ENCODE peak calls at places on chromosome 12, in six cellular contexts. C is fibroblast of lung; W is tibial artery; T is MM.1S; V is CD8-positive, alpha-beta memory T cell; Y is adipocyte. S is an unnamed sample. For H3K27me3 and H3K9me3, the result is how much of the 10 kb centered on the place peaks cover.

GRCh38 chr12:48455116-48455515 is 17.2 kb upstream of the ANP32D start:
- DNase-seq in C (no peak), W (no peak), T (no peak), V (no peak), Y (no peak), S (no peak)

GRCh38 chr12:105214141-105214540 is 21.8 kb downstream of the APPL2 start:
- DNase-seq in C (peak), W (no peak), T (no peak), V (no peak), Y (no peak), S (no peak)

GRCh38 chr12:115963030-115963480 is 314.4 kb downstream of the MED13L start:
- DNase-seq in C (peak), W (no peak), T (no peak), V (no peak), Y (peak), S (peak)

GRCh38 chr12:115174928-115175327 is 491.0 kb upstream of the TBX3 start:
- DNase-seq in C (no peak), W (no peak), T (no peak), V (no peak), Y (no peak), S (no peak)

GRCh38 chr12:131883521-131883900 is 10.9 kb upstream of the ULK1 start:
- DNase-seq in C (no peak), W (no peak), T (no peak), V (no peak), Y (peak), S (no peak)

GRCh38 chr12:1281683-1282366 is 290.8 kb downstream of the ERC1 start:
- DNase-seq in C (peak), W (no peak), T (no peak), V (no peak), Y (peak), S (peak)

GRCh38 chr12:19988457-19988856 is 379.9 kb upstream of the PDE3A start:
- DNase-seq in C (peak), W (no peak), T (no peak), V (no peak), Y (peak), S (no peak)

GRCh38 chr12:3998968-3999792 is 126.0 kb upstream of the PARP11 start:
- DNase-seq in C (no peak), W (no peak), T (no peak), V (no peak), Y (no peak), S (no peak)

GRCh38 chr12:13591488-13591887 is 389.9 kb downstream of the GRIN2B start:
- DNase-seq in C (no peak), W (no peak), T (no peak), V (no peak), Y (no peak), S (no peak)

GRCh38 chr12:13595536-13596450 is 385.6 kb downstream of the GRIN2B start:
- DNase-seq in C (no peak), W (no peak), T (no peak), V (no peak), Y (no peak), S (no peak)

GRCh38 chr12:13588574-13588973 is 392.0 kb downstream of the EMP1 start:
- DNase-seq in C (no peak), W (no peak), T (no peak), V (no peak), Y (no peak), S (no peak)

GRCh38 chr12:13594731-13595514 is 386.5 kb downstream of the GRIN2B start:
- DNase-seq in C (no peak), W (no peak), T (no peak), V (no peak), Y (no peak), S (no peak)

DNA sequence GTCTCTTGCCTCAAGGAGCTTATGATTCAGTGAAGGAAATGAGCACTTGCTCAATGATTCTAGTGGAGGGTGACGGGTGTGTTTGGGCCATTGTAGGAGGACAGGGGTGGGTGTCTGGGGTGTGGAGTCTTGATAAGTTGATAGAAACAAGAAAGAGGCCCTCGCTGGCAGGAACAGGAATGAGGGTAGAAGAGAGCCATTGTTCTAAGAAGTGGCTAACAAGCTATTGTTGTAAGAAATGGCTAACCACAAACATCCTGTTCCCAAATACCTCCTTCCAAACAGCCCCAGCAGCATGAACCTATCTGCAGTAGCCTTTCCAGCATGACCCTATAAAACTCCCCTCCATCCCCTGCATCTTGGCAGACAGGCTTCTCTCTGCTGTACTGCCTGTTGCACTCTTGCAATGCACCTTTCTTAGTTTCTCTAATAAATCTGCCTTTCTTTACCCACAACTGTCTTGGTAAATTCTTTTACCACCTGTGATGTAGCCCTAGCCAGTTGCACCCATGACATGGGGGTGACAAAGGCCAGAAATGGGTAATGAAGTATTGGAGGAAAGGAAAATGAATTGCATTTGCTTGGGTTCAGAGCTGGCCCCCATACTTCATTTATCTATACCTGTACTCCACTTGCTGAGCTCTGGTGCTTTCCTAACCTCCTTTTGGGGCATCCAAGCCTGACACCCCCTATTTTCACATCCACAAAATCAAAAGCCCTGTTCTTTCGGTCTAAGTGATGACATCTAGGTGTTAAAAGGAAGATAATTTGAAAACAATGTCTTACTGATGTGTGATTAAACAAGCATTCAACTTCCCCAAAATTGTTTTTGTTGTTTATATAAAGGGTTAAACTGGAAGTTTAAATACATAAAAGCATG is 389.1 kb downstream of the GRIN2B start:
- DNase-seq in C (no peak), W (no peak), T (no peak), V (no peak), Y (no peak), S (no peak)
- H3K27me3 ChIP-seq in C (under half), W (under half), T (under half), V (under half), Y (under half), S (under half)

DNA sequence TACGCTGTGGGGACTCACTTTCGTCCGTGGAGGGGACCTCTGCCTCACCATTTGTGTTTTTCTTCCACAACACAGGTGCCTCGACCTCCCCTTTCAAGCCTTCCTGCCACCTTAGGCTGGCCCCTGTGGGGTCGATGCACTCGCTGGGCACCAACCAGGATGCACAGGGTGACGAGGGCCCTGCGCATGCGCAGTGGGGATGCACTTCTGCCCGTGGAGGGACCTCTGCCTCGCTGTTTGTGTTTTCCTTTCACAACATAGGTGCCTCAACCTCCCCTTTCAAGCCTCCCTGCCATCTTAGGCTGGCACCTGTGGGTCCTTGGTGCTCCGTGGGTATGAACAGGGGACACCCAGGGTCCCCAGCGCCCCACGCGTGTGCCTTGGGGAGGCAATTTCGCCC is 356.8 kb downstream of the ALG10 start:
- DNase-seq in C (no peak), W (no peak), T (no peak), V (no peak), Y (no peak), S (no peak)
- H3K9me3 ChIP-seq in C (under half), W (under half), T (under half), V (under half), Y (under half), S (under half)

GRCh38 chr12:45242180-45242579 is 26.3 kb downstream of the ANO6 start:
- DNase-seq in C (no peak), W (no peak), T (no peak), V (no peak), Y (no peak), S (no peak)

GRCh38 chr12:45246202-45246601 is 30.3 kb downstream of the ANO6 start:
- DNase-seq in C (no peak), W (no peak), T (no peak), V (no peak), Y (no peak), S (no peak)

GRCh38 chr12:45247589-45247988 is 31.7 kb downstream of the ANO6 start:
- DNase-seq in C (no peak), W (no peak), T (no peak), V (no peak), Y (no peak), S (no peak)

GRCh38 chr12:45244561-45245348 is 28.9 kb downstream of the ANO6 start:
- DNase-seq in C (no peak), W (no peak), T (peak), V (no peak), Y (no peak), S (no peak)

GRCh38 chr12:45243963-45244362 is 28.1 kb downstream of the ANO6 start:
- DNase-seq in C (no peak), W (no peak), T (no peak), V (no peak), Y (no peak), S (no peak)
- H3K4me3 ChIP-seq in C (no peak), W (no peak), T (peak), V (no peak), Y (no peak), S (no peak)

GRCh38 chr12:52279683-52280318 is 5.4 kb downstream of the KRT86 start:
- DNase-seq in C (peak), W (no peak), T (no peak), V (no peak), Y (peak), S (no peak)
- H3K27me3 ChIP-seq in C (under half), W (under half), T (under half), V (under half), Y (under half), S (under half)

DNA sequence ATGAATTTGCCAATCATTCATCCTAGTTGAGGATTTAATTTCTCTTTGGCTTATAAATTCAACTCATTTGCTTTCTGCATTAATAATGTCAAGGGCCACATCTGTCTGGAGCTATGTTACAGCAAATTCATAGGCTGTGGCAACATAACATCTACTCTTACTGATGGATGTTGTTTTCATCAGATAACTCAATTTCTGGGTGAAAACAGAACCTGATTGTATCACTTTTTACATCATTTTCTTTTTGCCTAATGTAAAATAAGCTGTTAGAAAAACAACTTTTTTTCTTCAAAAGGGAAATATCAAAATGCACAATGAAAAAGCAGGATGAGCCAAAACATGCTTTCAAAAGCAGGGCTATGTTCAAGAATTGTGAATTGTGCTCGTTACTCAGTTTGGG is 73.3 kb downstream of the HELB start:
- DNase-seq in C (no peak), W (no peak), T (no peak), V (no peak), Y (no peak), S (no peak)
- H3K9me3 ChIP-seq in C (under half), W (under half), T (under half), V (under half), Y (under half), S (under half)

DNA sequence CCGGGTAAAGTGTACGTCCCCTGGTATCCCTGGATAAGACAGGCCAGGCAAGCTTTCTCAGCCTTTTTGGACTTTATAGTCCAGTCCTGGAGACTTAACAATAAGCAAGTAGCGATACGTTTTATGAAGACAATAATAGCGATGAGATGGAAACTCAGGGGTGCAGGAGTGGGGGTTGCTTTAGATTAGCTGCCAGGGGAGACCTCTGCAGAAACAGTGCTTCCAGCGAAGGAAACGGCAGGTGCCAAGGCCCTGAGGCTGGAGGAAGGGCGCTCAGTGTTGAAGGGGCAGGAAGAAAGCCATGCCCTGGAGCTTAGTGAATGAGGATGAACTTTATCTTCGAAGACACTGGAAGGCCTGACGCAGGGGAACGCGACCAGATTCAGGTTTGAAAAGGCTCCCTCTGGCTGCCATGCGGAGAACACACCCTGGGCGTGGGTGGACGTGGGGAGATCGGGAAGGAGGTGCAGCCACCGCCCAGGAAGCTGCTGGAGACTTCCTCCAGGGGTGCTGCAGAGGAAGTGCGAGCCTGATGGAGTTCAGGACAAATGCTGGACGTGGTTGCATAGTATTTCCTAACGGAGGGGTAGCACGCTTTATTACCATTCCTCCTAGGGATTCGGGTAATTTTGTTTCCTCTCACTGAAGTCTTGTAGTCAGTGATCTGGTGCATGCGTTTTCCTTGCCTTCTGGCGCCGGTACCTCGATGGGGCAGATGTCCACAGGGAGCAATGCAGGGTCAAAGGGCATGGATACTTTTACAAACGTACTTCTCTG is 26.1 kb upstream of the UBC start:
- DNase-seq in C (peak), W (peak), T (peak), V (peak), Y (peak), S (peak)
- H3K4me3 ChIP-seq in C (peak), W (peak), T (peak), V (peak), Y (peak), S (peak)

DNA sequence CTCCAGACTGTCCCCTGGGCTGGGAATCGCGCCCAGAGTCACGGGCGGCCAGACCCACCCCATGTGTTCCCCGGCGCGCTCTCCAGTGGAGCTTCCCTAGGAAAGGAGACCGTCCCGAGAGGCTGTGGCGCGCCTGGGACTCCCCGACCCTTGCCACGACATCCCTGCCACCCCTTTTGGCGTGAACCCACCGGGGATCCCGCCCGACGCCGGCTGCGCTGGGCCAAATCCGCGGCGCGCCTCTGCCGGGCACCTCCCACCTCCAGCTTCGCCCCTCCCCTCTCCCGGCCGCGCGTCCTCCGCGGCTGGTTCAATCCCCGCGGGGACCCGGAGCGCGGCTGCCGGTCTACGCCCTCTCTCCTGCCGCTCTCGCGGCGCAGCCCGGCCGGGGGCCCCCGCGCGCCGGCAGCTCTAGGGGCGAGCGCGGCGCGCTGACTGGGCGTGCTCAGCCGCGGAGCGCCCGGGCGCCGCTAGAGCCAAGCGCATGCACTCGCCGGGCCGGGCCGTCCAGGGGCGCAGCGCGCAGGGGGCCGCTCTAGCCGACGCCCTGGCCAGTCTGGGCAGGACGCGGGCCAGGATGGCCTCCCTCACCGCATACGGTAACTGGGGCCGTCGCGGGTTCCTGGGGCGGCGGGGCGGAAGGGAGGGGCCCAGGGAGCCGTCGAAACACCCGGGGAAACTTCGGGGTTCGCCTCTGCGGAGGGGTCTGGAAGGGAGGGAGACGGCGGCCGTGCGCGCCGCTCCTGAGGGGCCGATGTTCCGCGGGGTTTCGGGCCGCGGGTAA is 77.4 kb upstream of the ANO4 start:
- DNase-seq in C (peak), W (no peak), T (no peak), V (no peak), Y (peak), S (peak)
- H3K27me3 ChIP-seq in C (under half), W (under half), T (under half), V (under half), Y (under half), S (under half)

DNA sequence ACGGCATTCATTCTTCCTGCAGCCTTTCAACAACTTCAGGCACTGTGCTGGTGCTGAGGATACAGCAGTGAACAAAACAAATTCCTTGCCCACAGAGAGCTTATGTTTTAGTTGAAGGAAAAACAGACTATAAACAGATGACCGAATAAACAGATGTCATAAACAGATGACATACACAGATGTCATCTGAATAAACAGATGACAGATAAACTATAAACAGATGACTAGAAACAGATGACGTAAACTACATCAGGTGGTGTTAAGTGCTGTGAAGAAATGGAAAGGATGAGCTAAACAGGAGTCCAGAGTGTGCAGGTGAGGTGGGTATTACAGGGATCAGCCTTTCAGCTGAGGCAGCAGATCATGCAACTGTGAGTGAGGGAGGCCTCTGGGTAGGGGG is 80.9 kb downstream of the FAR2 start:
- DNase-seq in C (no peak), W (no peak), T (no peak), V (no peak), Y (no peak), S (no peak)
- H3K9me3 ChIP-seq in C (under half), W (under half), T (under half), V (under half), Y (under half), S (under half)

GRCh38 chr12:122096591-122097149 is 18.1 kb downstream of the MLXIP start:
- DNase-seq in C (peak), W (no peak), T (no peak), V (no peak), Y (no peak), S (no peak)

GRCh38 chr12:122097641-122098364 is 19.2 kb downstream of the MLXIP start:
- DNase-seq in C (peak), W (no peak), T (no peak), V (no peak), Y (no peak), S (no peak)

GRCh38 chr12:122094261-122094734 is 15.7 kb downstream of the MLXIP start:
- DNase-seq in C (no peak), W (no peak), T (no peak), V (no peak), Y (no peak), S (no peak)

GRCh38 chr12:122094735-122095561 is 16.4 kb downstream of the MLXIP start:
- DNase-seq in C (no peak), W (no peak), T (no peak), V (no peak), Y (no peak), S (peak)

GRCh38 chr12:122096014-122096413 is 17.5 kb downstream of the MLXIP start:
- DNase-seq in C (no peak), W (no peak), T (no peak), V (no peak), Y (no peak), S (no peak)
- H3K4me3 ChIP-seq in C (no peak), W (no peak), T (no peak), V (no peak), Y (no peak), S (no peak)

S was measured in MG63.